ENCODE peak calls at places on chromosome 15, in ten cellular contexts. One of them, this sample, is unnamed.

GRCh38 chr15:78207641-78208340 is 26.6 kb downstream of the ACSBG1 start:
- DNase-seq in body of pancreas: no peak
- DNase-seq in right lobe of liver: no peak
- DNase-seq in upper lobe of right lung: no peak
- DNase-seq in effector memory CD4-positive, alpha-beta T cell: no peak
- DNase-seq in caudate nucleus: no peak
- DNase-seq in K562: no peak
- DNase-seq in dorsolateral prefrontal cortex: no peak
- DNase-seq in mesenchymal stem cell: no peak
- DNase-seq in naive thymus-derived CD4-positive, alpha-beta T cell: no peak
- DNase-seq in this sample: no peak

GRCh38 chr15:92937880-92938279 is 37.8 kb downstream of the CHD2 start:
- DNase-seq in body of pancreas: no peak
- DNase-seq in right lobe of liver: no peak
- DNase-seq in upper lobe of right lung: no peak
- DNase-seq in effector memory CD4-positive, alpha-beta T cell: no peak
- DNase-seq in caudate nucleus: no peak
- DNase-seq in K562: no peak
- DNase-seq in dorsolateral prefrontal cortex: no peak
- DNase-seq in mesenchymal stem cell: no peak
- DNase-seq in naive thymus-derived CD4-positive, alpha-beta T cell: no peak
- DNase-seq in this sample: no peak

GRCh38 chr15:27176785-27177406 is 205.9 kb downstream of the GABRG3 start:
- DNase-seq in body of pancreas: no peak
- DNase-seq in right lobe of liver: no peak
- DNase-seq in upper lobe of right lung: no peak
- DNase-seq in effector memory CD4-positive, alpha-beta T cell: no peak
- DNase-seq in caudate nucleus: no peak
- DNase-seq in K562: no peak
- DNase-seq in dorsolateral prefrontal cortex: no peak
- DNase-seq in mesenchymal stem cell: no peak
- DNase-seq in naive thymus-derived CD4-positive, alpha-beta T cell: no peak
- DNase-seq in this sample: no peak

GRCh38 chr15:65208656-65209055 is 2.6 kb downstream of the CILP start:
- DNase-seq in body of pancreas: no peak
- DNase-seq in right lobe of liver: no peak
- DNase-seq in upper lobe of right lung: no peak
- DNase-seq in effector memory CD4-positive, alpha-beta T cell: no peak
- DNase-seq in caudate nucleus: no peak
- DNase-seq in K562: no peak
- DNase-seq in dorsolateral prefrontal cortex: no peak
- DNase-seq in mesenchymal stem cell: no peak
- DNase-seq in naive thymus-derived CD4-positive, alpha-beta T cell: no peak
- DNase-seq in this sample: no peak

GRCh38 chr15:100807028-100807427 is 72.6 kb upstream of the ALDH1A3 start:
- DNase-seq in body of pancreas: no peak
- DNase-seq in right lobe of liver: no peak
- DNase-seq in upper lobe of right lung: no peak
- DNase-seq in effector memory CD4-positive, alpha-beta T cell: no peak
- DNase-seq in caudate nucleus: no peak
- DNase-seq in K562: no peak
- DNase-seq in dorsolateral prefrontal cortex: no peak
- DNase-seq in mesenchymal stem cell: no peak
- DNase-seq in naive thymus-derived CD4-positive, alpha-beta T cell: no peak
- DNase-seq in this sample: no peak

GRCh38 chr15:65612616-65612946 is 1.6 kb upstream of the INTS14 start:
- DNase-seq in body of pancreas: no peak
- DNase-seq in right lobe of liver: no peak
- DNase-seq in upper lobe of right lung: no peak
- DNase-seq in effector memory CD4-positive, alpha-beta T cell: no peak
- DNase-seq in caudate nucleus: no peak
- DNase-seq in K562: no peak
- DNase-seq in dorsolateral prefrontal cortex: no peak
- DNase-seq in mesenchymal stem cell: peak; percentile 8
- DNase-seq in naive thymus-derived CD4-positive, alpha-beta T cell: no peak
- DNase-seq in this sample: no peak

GRCh38 chr15:97955040-97955439 is 5.5 kb upstream of the ARRDC4 start:
- DNase-seq in body of pancreas: no peak
- DNase-seq in right lobe of liver: no peak
- DNase-seq in upper lobe of right lung: no peak
- DNase-seq in effector memory CD4-positive, alpha-beta T cell: no peak
- DNase-seq in caudate nucleus: no peak
- DNase-seq in K562: no peak
- DNase-seq in dorsolateral prefrontal cortex: no peak
- DNase-seq in mesenchymal stem cell: no peak
- DNase-seq in naive thymus-derived CD4-positive, alpha-beta T cell: no peak
- DNase-seq in this sample: no peak

GRCh38 chr15:74595271-74595670 is 20.4 kb upstream of the CLK3 start:
- DNase-seq in body of pancreas: no peak
- DNase-seq in right lobe of liver: peak; percentile 9
- DNase-seq in upper lobe of right lung: no peak
- DNase-seq in effector memory CD4-positive, alpha-beta T cell: no peak
- DNase-seq in caudate nucleus: no peak
- DNase-seq in K562: no peak
- DNase-seq in dorsolateral prefrontal cortex: no peak
- DNase-seq in mesenchymal stem cell: no peak
- DNase-seq in naive thymus-derived CD4-positive, alpha-beta T cell: no peak
- DNase-seq in this sample: no peak

GRCh38 chr15:74901612-74902063 is 5.0 kb downstream of the FAM219B start:
- DNase-seq in body of pancreas: peak; percentile 70
- DNase-seq in right lobe of liver: no peak
- DNase-seq in upper lobe of right lung: peak; percentile 66
- DNase-seq in effector memory CD4-positive, alpha-beta T cell: peak; percentile 37
- DNase-seq in caudate nucleus: no peak
- DNase-seq in K562: peak; percentile 82
- DNase-seq in dorsolateral prefrontal cortex: peak; percentile 40
- DNase-seq in mesenchymal stem cell: peak; percentile 67
- DNase-seq in naive thymus-derived CD4-positive, alpha-beta T cell: peak; percentile 68
- DNase-seq in this sample: peak; percentile 31

GRCh38 chr15:95598456-95598855 is 732.0 kb upstream of the NR2F2 start:
- DNase-seq in body of pancreas: no peak
- DNase-seq in right lobe of liver: no peak
- DNase-seq in upper lobe of right lung: no peak
- DNase-seq in effector memory CD4-positive, alpha-beta T cell: no peak
- DNase-seq in caudate nucleus: no peak
- DNase-seq in K562: no peak
- DNase-seq in dorsolateral prefrontal cortex: no peak
- DNase-seq in mesenchymal stem cell: no peak
- DNase-seq in naive thymus-derived CD4-positive, alpha-beta T cell: no peak
- DNase-seq in this sample: no peak

GRCh38 chr15:95600884-95601283 is 729.6 kb upstream of the NR2F2 start:
- DNase-seq in body of pancreas: no peak
- DNase-seq in right lobe of liver: no peak
- DNase-seq in upper lobe of right lung: no peak
- DNase-seq in effector memory CD4-positive, alpha-beta T cell: no peak
- DNase-seq in caudate nucleus: no peak
- DNase-seq in K562: no peak
- DNase-seq in dorsolateral prefrontal cortex: no peak
- DNase-seq in mesenchymal stem cell: no peak
- DNase-seq in naive thymus-derived CD4-positive, alpha-beta T cell: no peak
- DNase-seq in this sample: no peak

GRCh38 chr15:95594496-95594895 is 736.0 kb upstream of the NR2F2 start:
- DNase-seq in body of pancreas: no peak
- DNase-seq in right lobe of liver: no peak
- DNase-seq in upper lobe of right lung: no peak
- DNase-seq in effector memory CD4-positive, alpha-beta T cell: no peak
- DNase-seq in caudate nucleus: no peak
- DNase-seq in K562: no peak
- DNase-seq in dorsolateral prefrontal cortex: no peak
- DNase-seq in mesenchymal stem cell: no peak
- DNase-seq in naive thymus-derived CD4-positive, alpha-beta T cell: no peak
- DNase-seq in this sample: no peak

GRCh38 chr15:95600367-95600766 is 730.1 kb upstream of the NR2F2 start:
- DNase-seq in body of pancreas: no peak
- DNase-seq in right lobe of liver: no peak
- DNase-seq in upper lobe of right lung: no peak
- DNase-seq in effector memory CD4-positive, alpha-beta T cell: no peak
- DNase-seq in caudate nucleus: no peak
- DNase-seq in K562: no peak
- DNase-seq in dorsolateral prefrontal cortex: no peak
- DNase-seq in mesenchymal stem cell: no peak
- DNase-seq in naive thymus-derived CD4-positive, alpha-beta T cell: no peak
- DNase-seq in this sample: no peak

GRCh38 chr15:95596487-95596886 is 734.0 kb upstream of the NR2F2 start:
- DNase-seq in body of pancreas: no peak
- DNase-seq in right lobe of liver: no peak
- DNase-seq in upper lobe of right lung: no peak
- DNase-seq in effector memory CD4-positive, alpha-beta T cell: no peak
- DNase-seq in caudate nucleus: no peak
- DNase-seq in K562: peak; percentile 6
- DNase-seq in dorsolateral prefrontal cortex: no peak
- DNase-seq in mesenchymal stem cell: no peak
- DNase-seq in naive thymus-derived CD4-positive, alpha-beta T cell: no peak
- DNase-seq in this sample: no peak
- H3K27ac ChIP-seq in body of pancreas: no peak overlapping the region
- H3K27ac ChIP-seq in right lobe of liver: no peak overlapping the region
- H3K27ac ChIP-seq in upper lobe of right lung: no peak overlapping the region
- H3K27ac ChIP-seq in effector memory CD4-positive, alpha-beta T cell: no peak overlapping the region
- H3K27ac ChIP-seq in caudate nucleus: no peak overlapping the region
- H3K27ac ChIP-seq in K562: no peak overlapping the region
- H3K27ac ChIP-seq in dorsolateral prefrontal cortex: no peak overlapping the region
- H3K27ac ChIP-seq in mesenchymal stem cell: no peak overlapping the region
- H3K27ac ChIP-seq in naive thymus-derived CD4-positive, alpha-beta T cell: no peak overlapping the region
- H3K27ac ChIP-seq in this sample: no peak overlapping the region

GRCh38 chr15:85002517-85002916 is 20.9 kb downstream of the PDE8A start:
- DNase-seq in body of pancreas: no peak
- DNase-seq in right lobe of liver: no peak
- DNase-seq in upper lobe of right lung: no peak
- DNase-seq in effector memory CD4-positive, alpha-beta T cell: no peak
- DNase-seq in caudate nucleus: no peak
- DNase-seq in K562: no peak
- DNase-seq in dorsolateral prefrontal cortex: no peak
- DNase-seq in mesenchymal stem cell: no peak
- DNase-seq in naive thymus-derived CD4-positive, alpha-beta T cell: no peak
- DNase-seq in this sample: no peak

GRCh38 chr15:85004551-85004950 is 22.9 kb downstream of the PDE8A start:
- DNase-seq in body of pancreas: no peak
- DNase-seq in right lobe of liver: no peak
- DNase-seq in upper lobe of right lung: no peak
- DNase-seq in effector memory CD4-positive, alpha-beta T cell: no peak
- DNase-seq in caudate nucleus: no peak
- DNase-seq in K562: no peak
- DNase-seq in dorsolateral prefrontal cortex: no peak
- DNase-seq in mesenchymal stem cell: no peak
- DNase-seq in naive thymus-derived CD4-positive, alpha-beta T cell: no peak
- DNase-seq in this sample: no peak

GRCh38 chr15:85000189-85000864 is 18.7 kb downstream of the PDE8A start:
- DNase-seq in body of pancreas: no peak
- DNase-seq in right lobe of liver: no peak
- DNase-seq in upper lobe of right lung: no peak
- DNase-seq in effector memory CD4-positive, alpha-beta T cell: no peak
- DNase-seq in caudate nucleus: no peak
- DNase-seq in K562: no peak
- DNase-seq in dorsolateral prefrontal cortex: no peak
- DNase-seq in mesenchymal stem cell: peak; percentile 70
- DNase-seq in naive thymus-derived CD4-positive, alpha-beta T cell: no peak
- DNase-seq in this sample: no peak

GRCh38 chr15:85003593-85004312 is 22.1 kb downstream of the PDE8A start:
- DNase-seq in body of pancreas: no peak
- DNase-seq in right lobe of liver: no peak
- DNase-seq in upper lobe of right lung: no peak
- DNase-seq in effector memory CD4-positive, alpha-beta T cell: no peak
- DNase-seq in caudate nucleus: no peak
- DNase-seq in K562: no peak
- DNase-seq in dorsolateral prefrontal cortex: no peak
- DNase-seq in mesenchymal stem cell: no peak
- DNase-seq in naive thymus-derived CD4-positive, alpha-beta T cell: no peak
- DNase-seq in this sample: no peak

DNA sequence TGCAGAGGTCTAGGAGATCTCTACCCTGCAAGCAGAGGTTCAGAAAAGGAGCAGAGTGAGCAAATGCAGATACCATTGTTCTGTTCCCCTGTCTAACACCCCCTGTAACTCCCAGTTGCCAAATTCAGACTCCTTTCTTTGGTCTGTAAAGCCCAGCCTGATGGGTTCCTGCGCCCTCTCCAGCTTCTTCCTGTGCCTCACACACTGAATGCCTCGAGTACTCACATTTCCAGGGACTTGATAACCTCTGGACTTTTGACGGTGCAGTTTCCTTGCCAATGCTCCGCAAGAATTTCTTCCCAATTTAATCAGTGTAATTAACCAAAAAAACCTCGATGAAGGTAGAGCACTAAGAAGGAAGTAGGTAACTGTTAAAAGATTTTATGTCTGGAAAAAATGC is 19.3 kb downstream of the PDE8A start:
- DNase-seq in body of pancreas: no peak
- DNase-seq in right lobe of liver: no peak
- DNase-seq in upper lobe of right lung: no peak
- DNase-seq in effector memory CD4-positive, alpha-beta T cell: no peak
- DNase-seq in caudate nucleus: no peak
- DNase-seq in K562: no peak
- DNase-seq in dorsolateral prefrontal cortex: no peak
- DNase-seq in mesenchymal stem cell: no peak
- DNase-seq in naive thymus-derived CD4-positive, alpha-beta T cell: no peak
- DNase-seq in this sample: no peak
- H3K27ac ChIP-seq in body of pancreas: peak overlapping the region; percentile 53
- H3K27ac ChIP-seq in right lobe of liver: peak overlapping the region; percentile 63
- H3K27ac ChIP-seq in upper lobe of right lung: no peak overlapping the region
- H3K27ac ChIP-seq in effector memory CD4-positive, alpha-beta T cell: no peak overlapping the region
- H3K27ac ChIP-seq in caudate nucleus: no peak overlapping the region
- H3K27ac ChIP-seq in K562: peak overlapping the region; percentile 5
- H3K27ac ChIP-seq in dorsolateral prefrontal cortex: no peak overlapping the region
- H3K27ac ChIP-seq in mesenchymal stem cell: no peak overlapping the region
- H3K27ac ChIP-seq in naive thymus-derived CD4-positive, alpha-beta T cell: no peak overlapping the region
- H3K27ac ChIP-seq in this sample: no peak overlapping the region

GRCh38 chr15:63969652-63970421 is 76.4 kb downstream of the DAPK2 start:
- DNase-seq in body of pancreas: peak; percentile 95
- DNase-seq in right lobe of liver: peak; percentile 82
- DNase-seq in upper lobe of right lung: peak; percentile 74
- DNase-seq in effector memory CD4-positive, alpha-beta T cell: no peak
- DNase-seq in caudate nucleus: no peak
- DNase-seq in K562: no peak
- DNase-seq in dorsolateral prefrontal cortex: peak; percentile 13
- DNase-seq in mesenchymal stem cell: no peak
- DNase-seq in naive thymus-derived CD4-positive, alpha-beta T cell: no peak
- DNase-seq in this sample: no peak
- H3K27ac ChIP-seq in body of pancreas: peak overlapping the region; percentile 84
- H3K27ac ChIP-seq in right lobe of liver: peak overlapping the region; percentile 71
- H3K27ac ChIP-seq in upper lobe of right lung: peak overlapping the region; percentile 66
- H3K27ac ChIP-seq in effector memory CD4-positive, alpha-beta T cell: no peak overlapping the region
- H3K27ac ChIP-seq in caudate nucleus: no peak overlapping the region
- H3K27ac ChIP-seq in K562: no peak overlapping the region
- H3K27ac ChIP-seq in dorsolateral prefrontal cortex: no peak overlapping the region
- H3K27ac ChIP-seq in mesenchymal stem cell: no peak overlapping the region
- H3K27ac ChIP-seq in naive thymus-derived CD4-positive, alpha-beta T cell: no peak overlapping the region
- H3K27ac ChIP-seq in this sample: no peak overlapping the region

DNA sequence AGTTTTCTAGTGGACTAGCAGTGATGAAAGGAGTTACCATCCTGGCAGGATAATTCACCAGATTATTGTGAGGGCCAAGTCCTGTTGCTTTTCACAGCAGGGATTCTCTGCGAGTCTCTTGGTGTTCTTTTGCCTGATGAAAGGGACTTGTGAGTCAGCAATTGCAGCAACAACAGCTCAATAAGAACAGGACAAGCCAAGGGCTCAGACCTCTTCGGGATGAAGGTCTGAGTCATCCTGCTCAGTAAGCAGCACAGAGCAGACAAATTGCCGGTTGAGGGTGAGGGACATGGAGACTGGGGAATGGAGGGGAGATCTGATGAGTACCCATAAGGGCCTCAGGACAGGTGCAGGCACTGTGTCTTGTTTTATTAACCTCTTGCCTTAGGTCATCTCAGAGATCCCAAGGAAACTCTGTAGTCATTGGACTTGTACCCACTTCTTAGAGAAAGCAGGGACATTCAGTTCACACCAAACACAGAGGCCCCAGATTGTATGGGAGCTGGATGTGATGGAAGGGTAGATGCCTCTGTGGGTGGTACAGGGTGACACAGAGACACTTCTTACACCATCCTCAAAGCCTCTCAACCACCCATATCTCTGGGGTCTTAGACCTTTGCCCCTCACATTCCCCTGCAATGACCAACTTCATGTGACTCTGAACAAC is 173.8 kb upstream of the TLE3 start:
- DNase-seq in body of pancreas: no peak
- DNase-seq in right lobe of liver: no peak
- DNase-seq in upper lobe of right lung: no peak
- DNase-seq in effector memory CD4-positive, alpha-beta T cell: no peak
- DNase-seq in caudate nucleus: no peak
- DNase-seq in K562: no peak
- DNase-seq in dorsolateral prefrontal cortex: no peak
- DNase-seq in mesenchymal stem cell: peak; percentile 97
- DNase-seq in naive thymus-derived CD4-positive, alpha-beta T cell: no peak
- DNase-seq in this sample: no peak
- H3K27ac ChIP-seq in body of pancreas: peak overlapping the region; percentile 29
- H3K27ac ChIP-seq in right lobe of liver: no peak overlapping the region
- H3K27ac ChIP-seq in upper lobe of right lung: no peak overlapping the region
- H3K27ac ChIP-seq in effector memory CD4-positive, alpha-beta T cell: no peak overlapping the region
- H3K27ac ChIP-seq in caudate nucleus: no peak overlapping the region
- H3K27ac ChIP-seq in K562: no peak overlapping the region
- H3K27ac ChIP-seq in dorsolateral prefrontal cortex: no peak overlapping the region
- H3K27ac ChIP-seq in mesenchymal stem cell: no peak overlapping the region
- H3K27ac ChIP-seq in naive thymus-derived CD4-positive, alpha-beta T cell: no peak overlapping the region
- H3K27ac ChIP-seq in this sample: no peak overlapping the region